ENCODE peak calls at places on chromosomes 5 and 9, in nine cellular contexts. B is iPS DF 6.9, U is ovary, O is OCI-LY7, S is body of pancreas, D is kidney, X is IMR-90, A is fibroblast of lung, E is lower lobe of right lung. J is an unnamed sample.

GRCh38 chr9:112780637-112781036 is 30.1 kb downstream of the SNX30 start:
- DNase-seq in B (no peak), U (no peak), O (no peak), S (no peak), D (no peak), X (no peak), A (no peak), E (no peak), J (no peak)

GRCh38 chr5:78985407-78986223 is 505 bp upstream of the ARSB start:
- DNase-seq in B (no peak), U (no peak), O (peak; percentile 80), S (peak; percentile 62), D (no peak), X (peak; percentile 64), A (peak; percentile 79), E (peak; percentile 49), J (peak; percentile 26)

GRCh38 chr5:62256161-62257017 is 49.6 kb upstream of the KIF2A start:
- DNase-seq in B (no peak), U (no peak), O (peak; percentile 30), S (peak; percentile 87), D (no peak), X (no peak), A (peak; percentile 12), E (no peak), J (peak; percentile 12)

GRCh38 chr5:73801736-73802135 is 175.7 kb downstream of the ARHGEF28 start:
- DNase-seq in B (no peak), U (no peak), O (no peak), S (no peak), D (no peak), X (no peak), A (no peak), E (no peak), J (no peak)

GRCh38 chr5:137310051-137310730 is 188.9 kb downstream of the SPOCK1 start:
- DNase-seq in B (no peak), U (no peak), O (no peak), S (no peak), D (no peak), X (peak; percentile 93), A (peak; percentile 95), E (no peak), J (no peak)

GRCh38 chr5:135209495-135209837 is 175.4 kb upstream of the PITX1 start:
- DNase-seq in B (no peak), U (no peak), O (no peak), S (no peak), D (no peak), X (no peak), A (no peak), E (no peak), J (no peak)

GRCh38 chr5:96050273-96050880 is 88.7 kb upstream of the ELL2 start:
- DNase-seq in B (no peak), U (no peak), O (no peak), S (no peak), D (no peak), X (no peak), A (peak; percentile 55), E (no peak), J (no peak)

GRCh38 chr9:31736581-31737179 is 647.8 kb upstream of the ACO1 start:
- DNase-seq in B (no peak), U (no peak), O (no peak), S (no peak), D (no peak), X (no peak), A (no peak), E (no peak), J (no peak)

GRCh38 chr5:5270958-5271605 is 131.0 kb downstream of the ADAMTS16 start:
- DNase-seq in B (peak; percentile 20), U (peak; percentile 88), O (no peak), S (peak; percentile 84), D (peak; percentile 88), X (peak; percentile 40), A (peak; percentile 96), E (peak; percentile 73), J (peak; percentile 71)

GRCh38 chr5:158155811-158156495 is 297.0 kb upstream of the CLINT1 start:
- DNase-seq in B (no peak), U (no peak), O (no peak), S (no peak), D (no peak), X (no peak), A (no peak), E (no peak), J (no peak)

GRCh38 chr5:172713113-172713808 is 57.7 kb downstream of the DUSP1 start:
- DNase-seq in B (no peak), U (peak; percentile 84), O (peak; percentile 54), S (peak; percentile 42), D (peak; percentile 85), X (no peak), A (no peak), E (peak; percentile 76), J (peak; percentile 66)

GRCh38 chr5:98214240-98215051 is 559.0 kb upstream of the RGMB start:
- DNase-seq in B (no peak), U (no peak), O (no peak), S (no peak), D (no peak), X (peak; percentile 45), A (peak; percentile 81), E (no peak), J (peak; percentile 35)

GRCh38 chr9:16545639-16546038 is 324.8 kb downstream of the BNC2 start:
- DNase-seq in B (no peak), U (no peak), O (no peak), S (no peak), D (no peak), X (no peak), A (no peak), E (no peak), J (no peak)

GRCh38 chr9:96813607-96814006 is 35.7 kb upstream of the ZNF510 start:
- DNase-seq in B (no peak), U (no peak), O (no peak), S (no peak), D (no peak), X (no peak), A (no peak), E (no peak), J (no peak)

GRCh38 chr9:96818535-96818934 is 35.8 kb downstream of the ZNF782 start:
- DNase-seq in B (no peak), U (no peak), O (peak; percentile 1), S (no peak), D (no peak), X (no peak), A (no peak), E (no peak), J (no peak)

GRCh38 chr9:96817973-96818372 is 36.3 kb downstream of the ZNF782 start:
- DNase-seq in B (no peak), U (no peak), O (no peak), S (no peak), D (no peak), X (no peak), A (no peak), E (no peak), J (no peak)
- H3K9me3 ChIP-seq in B (peaks cover 4% of the 10 kb centered on the region), U (peaks cover 31% of the 10 kb centered on the region), O (peaks cover 56% of the 10 kb centered on the region), S (peaks cover 11% of the 10 kb centered on the region), D (peaks cover 89% of the 10 kb centered on the region), X (peaks cover 49% of the 10 kb centered on the region), A (peaks cover 2% of the 10 kb centered on the region), E (peaks cover 99% of the 10 kb centered on the region), J (peaks cover 79% of the 10 kb centered on the region)

GRCh38 chr9:138121438-138122050 is 244.0 kb downstream of the CACNA1B start:
- DNase-seq in B (no peak), U (no peak), O (no peak), S (no peak), D (peak; percentile 65), X (no peak), A (no peak), E (no peak), J (no peak)
- H3K9me3 ChIP-seq in B (peaks cover 10% of the 10 kb centered on the region), U (no peaks in the 10 kb centered on the region), O (peaks cover 17% of the 10 kb centered on the region), S (no peaks in the 10 kb centered on the region), D (no peaks in the 10 kb centered on the region), X (peaks cover 54% of the 10 kb centered on the region), A (no peaks in the 10 kb centered on the region), E (no peaks in the 10 kb centered on the region), J (no peaks in the 10 kb centered on the region)

DNA sequence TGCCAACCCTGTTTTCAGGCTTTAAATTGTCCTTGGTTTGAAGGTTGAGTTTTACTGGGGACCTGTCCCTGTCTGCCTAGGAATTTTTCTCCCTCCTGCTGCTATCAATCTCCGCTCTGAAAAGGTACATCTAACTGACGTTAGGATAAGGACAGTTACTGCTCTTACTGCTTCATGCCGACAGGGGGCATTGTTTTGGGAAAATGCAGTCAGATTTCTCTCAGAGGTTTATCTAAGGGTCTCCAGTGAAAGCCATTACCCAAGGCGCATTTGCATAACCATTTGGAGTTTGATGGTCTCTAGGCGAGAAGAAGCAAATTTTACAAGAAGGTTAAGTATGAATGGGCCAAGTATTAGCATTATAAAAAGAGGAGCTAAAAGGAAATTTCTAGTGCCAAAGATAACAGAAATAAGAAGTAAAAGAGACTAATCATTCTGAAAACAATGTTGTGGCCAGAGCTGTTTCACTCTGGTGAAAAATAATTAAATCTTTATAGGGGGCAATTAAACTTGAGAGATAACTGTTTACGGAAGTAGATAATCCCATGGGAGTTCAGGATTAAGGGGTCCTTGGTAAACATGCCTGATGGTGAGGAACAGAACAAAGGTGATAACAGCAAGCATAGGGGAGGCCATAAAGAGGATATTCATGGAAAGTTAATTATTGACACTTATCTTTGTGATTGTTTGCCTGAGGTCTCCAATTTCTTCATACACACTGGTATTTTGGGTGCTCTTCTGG is 605.0 kb downstream of the MTRR start:
- DNase-seq in B (peak; percentile 39), U (no peak), O (no peak), S (no peak), D (no peak), X (no peak), A (no peak), E (no peak), J (no peak)
- H3K9me3 ChIP-seq in B (no peaks in the 10 kb centered on the region), U (no peaks in the 10 kb centered on the region), O (no peaks in the 10 kb centered on the region), S (no peaks in the 10 kb centered on the region), D (no peaks in the 10 kb centered on the region), X (peaks cover 7% of the 10 kb centered on the region), A (no peaks in the 10 kb centered on the region), E (peaks cover 3% of the 10 kb centered on the region), J (peaks cover 11% of the 10 kb centered on the region)

GRCh38 chr5:141241496-141241895 is 3.7 kb upstream of the PCDHB15 start:
- DNase-seq in B (no peak), U (no peak), O (no peak), S (no peak), D (no peak), X (no peak), A (no peak), E (peak; percentile 37), J (no peak)

GRCh38 chr5:141234109-141234508 is 11.0 kb downstream of the PCDHB14 start:
- DNase-seq in B (no peak), U (peak; percentile 42), O (no peak), S (no peak), D (no peak), X (peak; percentile 3), A (no peak), E (no peak), J (no peak)

DNA sequence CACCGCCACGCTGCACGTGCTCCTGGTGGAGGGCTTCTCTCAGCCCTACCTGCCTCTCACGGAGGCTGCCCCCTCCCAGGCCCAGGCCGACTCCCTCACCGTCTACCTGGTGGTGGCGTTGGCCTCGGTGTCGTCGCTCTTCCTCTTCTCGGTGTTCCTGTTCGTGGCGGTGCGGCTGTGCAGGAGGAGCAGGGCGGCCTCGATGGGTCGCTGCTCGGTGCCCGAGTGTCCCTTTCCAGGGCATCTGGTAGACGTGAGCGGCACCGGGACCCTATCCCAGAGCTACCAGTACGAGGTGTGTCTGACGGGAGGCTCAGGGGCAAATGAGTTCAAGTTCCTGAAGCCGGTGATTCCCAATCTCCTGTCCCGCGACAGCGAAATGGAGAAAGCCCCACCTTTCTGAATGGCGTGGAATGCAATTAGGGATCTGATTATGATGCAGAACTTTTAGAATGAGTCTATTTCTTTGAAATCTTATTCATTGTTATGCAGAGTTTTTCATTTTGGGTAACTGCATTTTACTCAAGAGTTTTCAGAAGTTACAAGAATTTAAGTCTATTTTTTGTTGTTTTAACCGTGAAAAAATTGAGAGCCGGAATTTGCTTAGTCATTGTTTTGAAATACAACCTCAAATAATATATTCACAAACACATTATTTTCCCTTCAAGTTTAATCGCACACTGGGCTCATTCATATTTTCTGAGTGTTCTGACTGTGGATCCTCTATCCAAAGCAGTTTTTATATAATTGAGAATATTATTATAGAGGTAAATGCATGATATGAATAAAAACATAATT is 8.5 kb upstream of the PCDHB15 start:
- DNase-seq in B (no peak), U (no peak), O (no peak), S (no peak), D (no peak), X (no peak), A (no peak), E (no peak), J (no peak)
- H3K9me3 ChIP-seq in B (no peaks in the 10 kb centered on the region), U (peaks cover 49% of the 10 kb centered on the region), O (no peaks in the 10 kb centered on the region), S (peaks cover 5% of the 10 kb centered on the region), D (peaks cover 76% of the 10 kb centered on the region), X (peaks cover 45% of the 10 kb centered on the region), A (no peaks in the 10 kb centered on the region), E (peaks cover 91% of the 10 kb centered on the region), J (peaks cover 16% of the 10 kb centered on the region)

J was measured in neural progenitor cell.